ENCODE peak calls at places on chromosomes 5 and 9, in seven cellular contexts. D, V, L, R, H, G and U are unnamed samples.

GRCh38 chr5:78007232-78007631 is 231.1 kb upstream of the TBCA start:
- DNase-seq in R (no peak), V (no peak), L (no peak), D (no peak), G (no peak), H (no peak), U (no peak)

GRCh38 chr5:150609843-150610584 is 30.4 kb upstream of the SYNPO start:
- DNase-seq in H (peak; percentile 93), R (peak; percentile 41), D (no peak), L (peak; percentile 63), V (no peak), G (no peak), U (peak; percentile 54)

GRCh38 chr9:120394058-120394669 is 185.8 kb downstream of the CDK5RAP2 start:
- DNase-seq in G (no peak), H (no peak), L (no peak), V (no peak), D (no peak), R (no peak), U (no peak)

GRCh38 chr5:177498013-177498847 is 826 bp upstream of the PDLIM7 start:
- DNase-seq in V (peak; percentile 78), R (peak; percentile 90), L (no peak), H (no peak), D (no peak), G (no peak), U (peak; percentile 92)

GRCh38 chr5:127804886-127805426 is 101.8 kb downstream of the CCDC192 start:
- DNase-seq in G (no peak), H (no peak), V (no peak), D (no peak), R (no peak), L (no peak), U (no peak)

GRCh38 chr5:142213077-142213476 is 104.5 kb downstream of the NDFIP1 start:
- DNase-seq in G (no peak), V (no peak), R (no peak), L (no peak), H (no peak), D (no peak), U (no peak)

GRCh38 chr5:96702503-96703383 is 40.6 kb downstream of the CAST start:
- DNase-seq in L (peak; percentile 93), H (peak; percentile 98), G (peak; percentile 91), V (peak; percentile 97), R (peak; percentile 98), D (peak; percentile 96), U (peak; percentile 92)

GRCh38 chr9:70229579-70229978 is 29.2 kb upstream of the SMC5 start:
- DNase-seq in D (no peak), R (no peak), L (no peak), G (no peak), H (no peak), V (no peak), U (no peak)

GRCh38 chr9:115411516-115411915 is 293.6 kb upstream of the TNC start:
- DNase-seq in R (no peak), G (no peak), D (no peak), L (no peak), H (no peak), V (no peak), U (no peak)

GRCh38 chr9:20353931-20354652 is 268.2 kb downstream of the MLLT3 start:
- DNase-seq in R (no peak), G (no peak), H (no peak), V (no peak), D (no peak), L (no peak), U (no peak)

GRCh38 chr9:20358201-20358600 is 264.1 kb downstream of the MLLT3 start:
- DNase-seq in D (no peak), L (no peak), R (no peak), G (no peak), V (no peak), H (no peak), U (no peak)

GRCh38 chr9:20356392-20357206 is 265.7 kb downstream of the MLLT3 start:
- DNase-seq in G (peak; percentile 73), D (peak; percentile 61), V (peak; percentile 66), H (no peak), L (peak; percentile 77), R (peak; percentile 66), U (no peak)

GRCh38 chr9:20355022-20355421 is 267.3 kb downstream of the MLLT3 start:
- DNase-seq in L (no peak), G (no peak), R (no peak), V (no peak), D (no peak), H (no peak), U (no peak)

GRCh38 chr9:20357207-20357503 is 265.1 kb downstream of the MLLT3 start:
- DNase-seq in D (no peak), G (no peak), H (no peak), V (no peak), L (no peak), R (no peak), U (no peak)
- H3K27ac ChIP-seq in D (peak overlapping the region; percentile 66), G (no peak overlapping the region), H (no peak overlapping the region), V (no peak overlapping the region), L (peak overlapping the region; percentile 26), R (no peak overlapping the region), U (no peak overlapping the region)

DNA sequence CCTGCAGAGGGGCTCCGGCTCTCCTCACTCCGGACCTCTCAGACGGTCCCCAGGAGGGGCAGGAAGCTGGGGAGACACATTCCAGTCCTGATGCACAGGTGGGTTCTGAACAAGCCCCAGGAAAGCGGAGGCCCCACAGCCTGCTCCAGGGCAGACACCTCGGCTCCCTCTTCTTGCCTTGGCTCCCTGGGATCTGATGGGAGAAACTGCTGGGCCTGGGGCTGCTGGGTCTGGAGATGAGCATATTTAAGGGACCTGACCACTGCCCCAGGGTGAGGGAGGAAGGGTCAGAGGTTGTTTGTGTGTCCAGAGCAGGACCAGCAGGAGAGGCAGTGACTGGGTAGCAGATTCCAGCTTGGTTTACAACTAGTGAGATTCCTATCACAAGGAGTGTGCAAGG is 1.2 kb downstream of the CORO2A start:
- DNase-seq in H (no peak), G (no peak), L (no peak), V (no peak), D (no peak), R (no peak), U (no peak)
- H3K4me3 ChIP-seq in H (peak overlapping the region; percentile 79), G (peak overlapping the region; percentile 88), L (peak overlapping the region; percentile 84), V (no peak overlapping the region), D (no peak overlapping the region), R (no peak overlapping the region), U (no peak overlapping the region)

GRCh38 chr9:132011896-132012295 is 67.8 kb downstream of the MED27 start:
- DNase-seq in D (no peak), H (no peak), L (no peak), G (no peak), V (no peak), R (no peak), U (no peak)

GRCh38 chr9:132011309-132011708 is 68.4 kb downstream of the MED27 start:
- DNase-seq in D (no peak), R (no peak), H (no peak), G (no peak), V (no peak), L (no peak), U (no peak)

GRCh38 chr9:132012704-132013345 is 66.8 kb downstream of the MED27 start:
- DNase-seq in G (no peak), V (no peak), L (no peak), D (no peak), H (no peak), R (no peak), U (no peak)

GRCh38 chr9:132015866-132016265 is 63.8 kb downstream of the MED27 start:
- DNase-seq in L (no peak), V (no peak), D (no peak), R (no peak), H (no peak), G (no peak), U (no peak)

GRCh38 chr9:132014218-132014800 is 65.4 kb downstream of the MED27 start:
- DNase-seq in D (no peak), L (no peak), G (no peak), R (no peak), H (no peak), V (no peak), U (no peak)
- H3K27ac ChIP-seq in D (no peak overlapping the region), L (no peak overlapping the region), G (no peak overlapping the region), R (no peak overlapping the region), H (no peak overlapping the region), V (no peak overlapping the region), U (no peak overlapping the region)

DNA sequence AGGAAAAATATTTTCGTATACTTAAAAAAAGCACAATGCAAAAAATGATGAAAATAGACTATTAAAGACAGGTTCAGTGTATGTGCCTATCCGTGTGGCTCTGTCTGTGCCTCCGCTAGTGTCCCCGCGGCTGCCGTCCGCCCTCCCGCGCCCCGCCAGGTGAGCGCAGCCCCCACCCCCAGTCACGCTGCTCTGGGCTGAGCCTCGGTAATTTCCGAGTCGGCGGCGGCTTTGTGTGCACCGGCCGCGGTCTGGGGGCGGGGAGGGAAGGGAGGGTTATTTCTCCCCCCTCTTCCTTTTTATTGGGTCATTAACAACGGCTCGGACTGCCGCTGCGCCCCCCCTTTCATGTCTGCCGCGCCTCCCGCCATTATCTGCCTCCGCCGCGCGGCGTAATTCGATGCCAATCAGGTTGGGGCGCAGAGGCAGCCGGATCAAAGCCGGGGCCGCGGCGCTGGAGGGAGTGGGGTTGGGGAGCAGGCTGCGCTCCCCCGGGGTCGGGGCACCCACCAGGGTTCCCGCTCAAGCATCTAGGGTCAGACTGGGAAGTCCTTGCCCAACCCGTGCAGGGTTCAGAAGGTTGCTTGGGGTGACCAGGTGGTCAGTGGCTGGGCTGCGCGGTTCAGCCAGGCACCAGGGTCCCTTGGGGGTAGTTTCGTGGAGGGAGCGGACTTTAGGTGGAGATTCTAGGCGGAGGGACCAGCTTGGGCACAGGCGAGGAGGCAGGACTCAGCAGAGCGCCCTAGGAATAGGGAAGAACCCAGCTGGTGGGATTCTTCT is 39.5 kb upstream of the PSD2 start:
- DNase-seq in R (peak; percentile 56), L (no peak), G (peak; percentile 85), V (no peak), H (no peak), D (no peak), U (no peak)
- H3K4me3 ChIP-seq in R (no peak overlapping the region), L (no peak overlapping the region), G (peak overlapping the region; percentile 45), V (no peak overlapping the region), H (peak overlapping the region; percentile 53), D (no peak overlapping the region), U (peak overlapping the region; percentile 9)

GRCh38 chr9:76401176-76401575 is 7.0 kb upstream of the RFK start:
- DNase-seq in H (no peak), R (no peak), G (no peak), D (no peak), L (no peak), V (no peak), U (no peak)
- H3K27ac ChIP-seq in H (no peak overlapping the region), R (no peak overlapping the region), G (no peak overlapping the region), D (no peak overlapping the region), L (peak overlapping the region; percentile 18), V (no peak overlapping the region), U (no peak overlapping the region)